ENCODE peak calls at places on chromosomes 13 and 19, in nine cellular contexts. O, W, A, X, R, K, N, Q and H are unnamed samples.

GRCh38 chr19:2512523-2513431 is 36.9 kb downstream of the GADD45B start:
- DNase-seq in O (no peak), W (no peak), A (no peak), X (no peak), R (no peak), K (no peak), N (no peak), Q (no peak), H (no peak)

GRCh38 chr19:8924283-8924682 is 85.9 kb downstream of the MUC16 start:
- DNase-seq in O (no peak), W (no peak), A (no peak), X (no peak), R (no peak), K (no peak), N (no peak), Q (no peak), H (no peak)

GRCh38 chr13:46146898-46147297 is 35.1 kb downstream of the LCP1 start:
- DNase-seq in O (no peak), W (no peak), A (peak; percentile 48), X (no peak), R (no peak), K (no peak), N (no peak), Q (no peak), H (no peak)

GRCh38 chr13:18959229-18959628 is 222.4 kb downstream of the TUBA3C start:
- DNase-seq in O (no peak), W (no peak), A (no peak), X (no peak), R (no peak), K (no peak), N (no peak), Q (no peak), H (no peak)

GRCh38 chr13:95300625-95301134 is 571 bp downstream of the ABCC4 start:
- DNase-seq in O (peak; percentile 18), W (peak; percentile 41), A (peak; percentile 32), X (peak; percentile 62), R (peak; percentile 82), K (peak; percentile 82), N (no peak), Q (peak; percentile 66), H (peak; percentile 74)

GRCh38 chr13:34933349-34933748 is 8.7 kb upstream of the NBEA start:
- DNase-seq in O (no peak), W (no peak), A (no peak), X (no peak), R (no peak), K (no peak), N (no peak), Q (no peak), H (no peak)

GRCh38 chr19:7917292-7918061 is 2.7 kb upstream of the SNAPC2 start:
- DNase-seq in O (no peak), W (peak; percentile 57), A (peak; percentile 80), X (peak; percentile 65), R (no peak), K (peak; percentile 66), N (no peak), Q (peak; percentile 77), H (peak; percentile 72)

GRCh38 chr13:39417643-39418042 is 185.3 kb downstream of the LHFPL6 start:
- DNase-seq in O (no peak), W (no peak), A (no peak), X (no peak), R (no peak), K (no peak), N (no peak), Q (no peak), H (no peak)

GRCh38 chr13:47005761-47006414 is 109.0 kb upstream of the HTR2A start:
- DNase-seq in O (no peak), W (no peak), A (no peak), X (no peak), R (no peak), K (no peak), N (no peak), Q (no peak), H (no peak)

GRCh38 chr19:30525383-30525782 is 153.2 kb downstream of the ZNF536 start:
- DNase-seq in O (no peak), W (no peak), A (peak; percentile 4), X (no peak), R (no peak), K (no peak), N (no peak), Q (no peak), H (no peak)

GRCh38 chr13:41454170-41454569 is 3.2 kb upstream of the RGCC start:
- DNase-seq in O (no peak), W (peak; percentile 28), A (no peak), X (no peak), R (no peak), K (no peak), N (no peak), Q (no peak), H (no peak)

GRCh38 chr19:51064534-51065220 is at the start of gene KLK13:
- DNase-seq in O (peak; percentile 69), W (no peak), A (peak; percentile 30), X (no peak), R (no peak), K (no peak), N (no peak), Q (no peak), H (no peak)

GRCh38 chr13:94552095-94552494 is 43.9 kb downstream of the TGDS start:
- DNase-seq in O (no peak), W (no peak), A (no peak), X (no peak), R (no peak), K (no peak), N (no peak), Q (no peak), H (no peak)

GRCh38 chr19:18790566-18791314 is at the start of gene COMP:
- DNase-seq in O (no peak), W (no peak), A (no peak), X (no peak), R (no peak), K (no peak), N (no peak), Q (no peak), H (no peak)
- H3K4me3 ChIP-seq in O (no peak within 1 kb of the TSS), W (no peak within 1 kb of the TSS), A (no peak within 1 kb of the TSS), X (no peak within 1 kb of the TSS), R (peak within 1 kb of the TSS; percentile 39), K (no peak within 1 kb of the TSS), N (peak within 1 kb of the TSS; percentile 41), Q (peak within 1 kb of the TSS; percentile 49), H (no peak within 1 kb of the TSS)

GRCh38 chr13:113399755-113400149 is 35.8 kb upstream of the GRTP1 start:
- DNase-seq in O (no peak), W (no peak), A (no peak), X (no peak), R (peak; percentile 71), K (no peak), N (no peak), Q (no peak), H (no peak)

GRCh38 chr13:113401452-113402415 is 37.8 kb upstream of the GRTP1 start:
- DNase-seq in O (no peak), W (no peak), A (no peak), X (no peak), R (peak; percentile 69), K (no peak), N (no peak), Q (peak; percentile 76), H (no peak)

GRCh38 chr13:113398963-113399754 is 35.2 kb upstream of the GRTP1 start:
- DNase-seq in O (no peak), W (no peak), A (no peak), X (no peak), R (peak; percentile 67), K (no peak), N (no peak), Q (peak; percentile 70), H (no peak)

GRCh38 chr13:113402471-113403254 is 38.7 kb upstream of the GRTP1 start:
- DNase-seq in O (no peak), W (no peak), A (no peak), X (no peak), R (peak; percentile 70), K (no peak), N (no peak), Q (peak; percentile 80), H (no peak)

GRCh38 chr13:113400621-113401451 is 36.9 kb upstream of the GRTP1 start:
- DNase-seq in O (no peak), W (no peak), A (peak; percentile 82), X (no peak), R (peak; percentile 60), K (no peak), N (no peak), Q (peak; percentile 89), H (no peak)
- H3K4me3 ChIP-seq in O (no peak overlapping the region), W (no peak overlapping the region), A (no peak overlapping the region), X (no peak overlapping the region), R (no peak overlapping the region), K (no peak overlapping the region), N (peak overlapping the region; percentile 3), Q (peak overlapping the region; percentile 39), H (no peak overlapping the region)

DNA sequence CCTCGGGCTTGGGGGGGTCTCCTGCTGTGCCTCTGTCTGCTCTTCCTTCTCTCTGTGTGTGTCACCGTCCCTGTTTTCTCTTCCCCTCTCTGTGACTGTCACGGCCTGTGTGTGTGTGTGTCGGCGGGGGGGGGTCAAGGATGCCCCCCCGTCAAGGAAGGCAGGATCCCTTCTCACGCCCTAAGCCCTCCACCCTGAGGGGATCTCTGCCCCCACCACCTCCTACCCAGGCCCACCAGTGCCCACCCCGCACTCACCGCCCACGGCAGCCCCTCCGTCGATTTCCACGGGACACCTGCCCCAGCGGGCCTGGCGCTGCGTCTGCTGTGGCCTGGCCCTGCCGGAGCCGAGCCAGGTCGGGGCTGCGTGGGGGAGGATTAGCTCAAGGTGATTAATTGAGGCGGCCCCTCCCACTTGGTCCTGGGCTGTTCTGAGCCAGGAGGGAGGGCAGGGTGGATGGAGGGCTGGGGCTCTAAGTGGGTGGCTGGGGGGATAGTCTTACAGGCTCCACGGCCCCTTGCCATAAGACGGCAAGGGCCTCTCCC is at the start of gene RAX2:
- DNase-seq in O (no peak), W (no peak), A (no peak), X (no peak), R (no peak), K (no peak), N (no peak), Q (no peak), H (no peak)
- H3K4me3 ChIP-seq in O (no peak within 1 kb of the TSS), W (no peak within 1 kb of the TSS), A (no peak within 1 kb of the TSS), X (no peak within 1 kb of the TSS), R (no peak within 1 kb of the TSS), K (no peak within 1 kb of the TSS), N (no peak within 1 kb of the TSS), Q (no peak within 1 kb of the TSS), H (no peak within 1 kb of the TSS)

DNA sequence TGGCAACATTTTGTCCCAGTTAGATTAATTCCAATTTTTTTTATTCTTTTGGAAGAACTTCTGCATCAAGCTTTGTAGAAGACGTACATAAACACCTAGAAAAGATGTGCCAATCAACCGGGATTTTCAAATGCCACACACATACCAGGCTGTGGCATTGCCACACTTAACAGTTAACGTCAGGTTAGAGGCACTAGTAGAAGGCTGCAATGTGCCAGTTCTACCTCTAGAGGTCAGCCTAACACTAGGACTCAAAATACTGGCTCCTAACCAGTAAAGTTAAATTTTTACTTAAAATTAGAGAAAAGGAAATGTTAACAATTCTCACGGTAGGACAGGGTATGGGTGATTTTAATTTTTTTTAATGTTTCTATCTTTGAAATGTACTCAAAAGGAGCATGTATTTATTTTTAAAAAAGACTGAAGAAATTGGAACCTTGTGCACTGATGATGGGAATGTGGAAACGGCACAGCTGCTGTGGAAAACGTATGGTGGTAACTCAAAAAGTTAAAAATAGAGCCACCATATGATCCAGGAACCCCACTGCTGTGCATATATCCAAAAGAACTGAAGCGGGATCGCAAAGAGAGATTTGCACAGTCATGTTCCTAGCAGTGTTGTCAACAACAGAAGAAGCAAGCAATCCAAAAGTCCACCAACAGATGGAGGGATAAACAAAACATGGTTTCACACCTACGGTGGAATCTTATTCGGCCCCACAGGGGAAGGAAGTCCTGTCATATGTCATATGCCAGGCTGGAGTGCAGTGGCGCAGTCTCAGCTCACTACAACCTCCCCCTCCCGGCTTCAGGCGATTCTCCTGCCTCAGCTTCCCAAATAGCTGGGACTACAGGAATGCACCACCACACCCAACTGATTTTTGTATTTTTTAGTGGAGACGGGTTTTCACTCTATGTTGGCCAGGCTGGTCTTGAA is 30.3 kb downstream of the CRYL1 start:
- DNase-seq in O (peak; percentile 30), W (peak; percentile 83), A (peak; percentile 72), X (peak; percentile 41), R (no peak), K (no peak), N (peak; percentile 76), Q (no peak), H (no peak)
- H3K4me3 ChIP-seq in O (no peak overlapping the region), W (no peak overlapping the region), A (no peak overlapping the region), X (no peak overlapping the region), R (peak overlapping the region; percentile 18), K (no peak overlapping the region), N (peak overlapping the region; percentile 9), Q (peak overlapping the region; percentile 46), H (no peak overlapping the region)